ENCODE peak calls at places on chromosomes 5 and 9, in six cellular contexts. One of them, this sample, is unnamed.

GRCh38 chr9:120942186-120943001 is 15.8 kb upstream of the TRAF1 start:
- DNase-seq in LoVo: no peak
- DNase-seq in NCI-H2081 treated with DMSO at 0.1 percent for 48 hours: no peak
- DNase-seq in activated CD4-positive, alpha-beta T cell treated with anti-CD3 and anti-CD28 coated beads for 48 hours: no peak
- DNase-seq in NCI-H1092: no peak
- DNase-seq in ureter: peak
- DNase-seq in this sample: no peak

GRCh38 chr9:121744687-121745395 is 93.4 kb downstream of the DAB2IP start:
- DNase-seq in LoVo: no peak
- DNase-seq in NCI-H2081 treated with DMSO at 0.1 percent for 48 hours: no peak
- DNase-seq in activated CD4-positive, alpha-beta T cell treated with anti-CD3 and anti-CD28 coated beads for 48 hours: no peak
- DNase-seq in NCI-H1092: no peak
- DNase-seq in ureter: no peak
- DNase-seq in this sample: no peak

GRCh38 chr5:154850255-154851062 is at the start of gene FAXDC2:
- DNase-seq in LoVo: no peak
- DNase-seq in NCI-H2081 treated with DMSO at 0.1 percent for 48 hours: no peak
- DNase-seq in activated CD4-positive, alpha-beta T cell treated with anti-CD3 and anti-CD28 coated beads for 48 hours: no peak
- DNase-seq in NCI-H1092: no peak
- DNase-seq in ureter: peak
- DNase-seq in this sample: no peak

GRCh38 chr5:15254607-15255006 is 245.4 kb upstream of the FBXL7 start:
- DNase-seq in LoVo: no peak
- DNase-seq in NCI-H2081 treated with DMSO at 0.1 percent for 48 hours: no peak
- DNase-seq in activated CD4-positive, alpha-beta T cell treated with anti-CD3 and anti-CD28 coated beads for 48 hours: no peak
- DNase-seq in NCI-H1092: no peak
- DNase-seq in ureter: no peak
- DNase-seq in this sample: no peak

GRCh38 chr9:136666364-136667216 is 3.9 kb downstream of the EGFL7 start:
- DNase-seq in LoVo: no peak
- DNase-seq in NCI-H2081 treated with DMSO at 0.1 percent for 48 hours: no peak
- DNase-seq in activated CD4-positive, alpha-beta T cell treated with anti-CD3 and anti-CD28 coated beads for 48 hours: no peak
- DNase-seq in NCI-H1092: no peak
- DNase-seq in ureter: no peak
- DNase-seq in this sample: peak

GRCh38 chr5:180313677-180314076 is 21.8 kb upstream of the MAPK9 start:
- DNase-seq in LoVo: peak
- DNase-seq in NCI-H2081 treated with DMSO at 0.1 percent for 48 hours: no peak
- DNase-seq in activated CD4-positive, alpha-beta T cell treated with anti-CD3 and anti-CD28 coated beads for 48 hours: peak
- DNase-seq in NCI-H1092: peak
- DNase-seq in ureter: no peak
- DNase-seq in this sample: no peak

GRCh38 chr9:3281399-3281798 is 244.4 kb downstream of the RFX3 start:
- DNase-seq in LoVo: no peak
- DNase-seq in NCI-H2081 treated with DMSO at 0.1 percent for 48 hours: no peak
- DNase-seq in activated CD4-positive, alpha-beta T cell treated with anti-CD3 and anti-CD28 coated beads for 48 hours: no peak
- DNase-seq in NCI-H1092: no peak
- DNase-seq in ureter: no peak
- DNase-seq in this sample: no peak

GRCh38 chr5:172707285-172708182 is 63.5 kb downstream of the DUSP1 start:
- DNase-seq in LoVo: peak
- DNase-seq in NCI-H2081 treated with DMSO at 0.1 percent for 48 hours: no peak
- DNase-seq in activated CD4-positive, alpha-beta T cell treated with anti-CD3 and anti-CD28 coated beads for 48 hours: peak
- DNase-seq in NCI-H1092: no peak
- DNase-seq in ureter: no peak
- DNase-seq in this sample: no peak

GRCh38 chr5:40687316-40687715 is 7.6 kb downstream of the PTGER4 start:
- DNase-seq in LoVo: no peak
- DNase-seq in NCI-H2081 treated with DMSO at 0.1 percent for 48 hours: no peak
- DNase-seq in activated CD4-positive, alpha-beta T cell treated with anti-CD3 and anti-CD28 coated beads for 48 hours: peak
- DNase-seq in NCI-H1092: no peak
- DNase-seq in ureter: no peak
- DNase-seq in this sample: no peak

GRCh38 chr5:150163547-150164059 is 3.0 kb upstream of the CDX1 start:
- DNase-seq in LoVo: peak
- DNase-seq in NCI-H2081 treated with DMSO at 0.1 percent for 48 hours: no peak
- DNase-seq in activated CD4-positive, alpha-beta T cell treated with anti-CD3 and anti-CD28 coated beads for 48 hours: no peak
- DNase-seq in NCI-H1092: no peak
- DNase-seq in ureter: no peak
- DNase-seq in this sample: no peak

GRCh38 chr9:29144476-29144875 is 1571.2 kb upstream of the C9orf72 start:
- DNase-seq in LoVo: no peak
- DNase-seq in NCI-H2081 treated with DMSO at 0.1 percent for 48 hours: no peak
- DNase-seq in activated CD4-positive, alpha-beta T cell treated with anti-CD3 and anti-CD28 coated beads for 48 hours: no peak
- DNase-seq in NCI-H1092: no peak
- DNase-seq in ureter: no peak
- DNase-seq in this sample: no peak

GRCh38 chr5:115354246-115354645 is 57.8 kb upstream of the CCDC112 start:
- DNase-seq in LoVo: no peak
- DNase-seq in NCI-H2081 treated with DMSO at 0.1 percent for 48 hours: no peak
- DNase-seq in activated CD4-positive, alpha-beta T cell treated with anti-CD3 and anti-CD28 coated beads for 48 hours: no peak
- DNase-seq in NCI-H1092: no peak
- DNase-seq in ureter: no peak
- DNase-seq in this sample: no peak

GRCh38 chr9:92759990-92760893 is 4.4 kb downstream of the BICD2 start:
- DNase-seq in LoVo: no peak
- DNase-seq in NCI-H2081 treated with DMSO at 0.1 percent for 48 hours: no peak
- DNase-seq in activated CD4-positive, alpha-beta T cell treated with anti-CD3 and anti-CD28 coated beads for 48 hours: no peak
- DNase-seq in NCI-H1092: no peak
- DNase-seq in ureter: peak
- DNase-seq in this sample: no peak

GRCh38 chr9:3244963-3245653 is 280.7 kb downstream of the RFX3 start:
- DNase-seq in LoVo: no peak
- DNase-seq in NCI-H2081 treated with DMSO at 0.1 percent for 48 hours: no peak
- DNase-seq in activated CD4-positive, alpha-beta T cell treated with anti-CD3 and anti-CD28 coated beads for 48 hours: peak
- DNase-seq in NCI-H1092: no peak
- DNase-seq in ureter: no peak
- DNase-seq in this sample: no peak

GRCh38 chr5:1665231-1665630 is 134.4 kb downstream of the MRPL36 start:
- DNase-seq in LoVo: no peak
- DNase-seq in NCI-H2081 treated with DMSO at 0.1 percent for 48 hours: no peak
- DNase-seq in activated CD4-positive, alpha-beta T cell treated with anti-CD3 and anti-CD28 coated beads for 48 hours: no peak
- DNase-seq in NCI-H1092: no peak
- DNase-seq in ureter: no peak
- DNase-seq in this sample: no peak

GRCh38 chr9:22244141-22245011 is 202.2 kb upstream of the DMRTA1 start:
- DNase-seq in LoVo: peak
- DNase-seq in NCI-H2081 treated with DMSO at 0.1 percent for 48 hours: peak
- DNase-seq in activated CD4-positive, alpha-beta T cell treated with anti-CD3 and anti-CD28 coated beads for 48 hours: peak
- DNase-seq in NCI-H1092: peak
- DNase-seq in ureter: no peak
- DNase-seq in this sample: no peak

GRCh38 chr5:132489871-132490483 is 596 bp downstream of the IRF1 start:
- DNase-seq in LoVo: peak
- DNase-seq in NCI-H2081 treated with DMSO at 0.1 percent for 48 hours: no peak
- DNase-seq in activated CD4-positive, alpha-beta T cell treated with anti-CD3 and anti-CD28 coated beads for 48 hours: peak
- DNase-seq in NCI-H1092: no peak
- DNase-seq in ureter: peak
- DNase-seq in this sample: peak

GRCh38 chr5:168407222-168407621 is 79.0 kb upstream of the RARS1 start:
- DNase-seq in LoVo: no peak
- DNase-seq in NCI-H2081 treated with DMSO at 0.1 percent for 48 hours: no peak
- DNase-seq in activated CD4-positive, alpha-beta T cell treated with anti-CD3 and anti-CD28 coated beads for 48 hours: no peak
- DNase-seq in NCI-H1092: no peak
- DNase-seq in ureter: no peak
- DNase-seq in this sample: no peak

GRCh38 chr9:34651876-34652602 is at the start of gene IL11RA:
- DNase-seq in LoVo: peak
- DNase-seq in NCI-H2081 treated with DMSO at 0.1 percent for 48 hours: no peak
- DNase-seq in activated CD4-positive, alpha-beta T cell treated with anti-CD3 and anti-CD28 coated beads for 48 hours: peak
- DNase-seq in NCI-H1092: no peak
- DNase-seq in ureter: peak
- DNase-seq in this sample: peak

GRCh38 chr9:78592866-78593265 is 295.9 kb downstream of the PSAT1 start:
- DNase-seq in LoVo: no peak
- DNase-seq in NCI-H2081 treated with DMSO at 0.1 percent for 48 hours: no peak
- DNase-seq in activated CD4-positive, alpha-beta T cell treated with anti-CD3 and anti-CD28 coated beads for 48 hours: no peak
- DNase-seq in NCI-H1092: no peak
- DNase-seq in ureter: no peak
- DNase-seq in this sample: no peak

GRCh38 chr5:126965061-126965475 is 65.3 kb downstream of the MARCHF3 start:
- DNase-seq in LoVo: peak
- DNase-seq in NCI-H2081 treated with DMSO at 0.1 percent for 48 hours: no peak
- DNase-seq in activated CD4-positive, alpha-beta T cell treated with anti-CD3 and anti-CD28 coated beads for 48 hours: no peak
- DNase-seq in NCI-H1092: no peak
- DNase-seq in ureter: no peak
- DNase-seq in this sample: no peak

GRCh38 chr9:134842321-134842720 is 38.3 kb upstream of the FCN2 start:
- DNase-seq in LoVo: no peak
- DNase-seq in NCI-H2081 treated with DMSO at 0.1 percent for 48 hours: no peak
- DNase-seq in activated CD4-positive, alpha-beta T cell treated with anti-CD3 and anti-CD28 coated beads for 48 hours: no peak
- DNase-seq in NCI-H1092: no peak
- DNase-seq in ureter: no peak
- DNase-seq in this sample: no peak

GRCh38 chr9:137606005-137606601 is 617 bp downstream of the ARRDC1 start:
- DNase-seq in LoVo: no peak
- DNase-seq in NCI-H2081 treated with DMSO at 0.1 percent for 48 hours: no peak
- DNase-seq in activated CD4-positive, alpha-beta T cell treated with anti-CD3 and anti-CD28 coated beads for 48 hours: no peak
- DNase-seq in NCI-H1092: no peak
- DNase-seq in ureter: no peak
- DNase-seq in this sample: peak

GRCh38 chr5:153276151-153276550 is 214.3 kb upstream of the GRIA1 start:
- DNase-seq in LoVo: peak
- DNase-seq in NCI-H2081 treated with DMSO at 0.1 percent for 48 hours: no peak
- DNase-seq in activated CD4-positive, alpha-beta T cell treated with anti-CD3 and anti-CD28 coated beads for 48 hours: peak
- DNase-seq in NCI-H1092: no peak
- DNase-seq in ureter: no peak
- DNase-seq in this sample: no peak

GRCh38 chr9:114117996-114118830 is 19.1 kb upstream of the KIF12 start:
- DNase-seq in LoVo: no peak
- DNase-seq in NCI-H2081 treated with DMSO at 0.1 percent for 48 hours: no peak
- DNase-seq in activated CD4-positive, alpha-beta T cell treated with anti-CD3 and anti-CD28 coated beads for 48 hours: no peak
- DNase-seq in NCI-H1092: peak
- DNase-seq in ureter: no peak
- DNase-seq in this sample: no peak

GRCh38 chr5:10288600-10289213 is 19.0 kb downstream of the CMBL start:
- DNase-seq in LoVo: peak
- DNase-seq in NCI-H2081 treated with DMSO at 0.1 percent for 48 hours: peak
- DNase-seq in activated CD4-positive, alpha-beta T cell treated with anti-CD3 and anti-CD28 coated beads for 48 hours: peak
- DNase-seq in NCI-H1092: peak
- DNase-seq in ureter: peak
- DNase-seq in this sample: no peak

GRCh38 chr5:170154297-170154696 is 48.6 kb downstream of the FOXI1 start:
- DNase-seq in LoVo: no peak
- DNase-seq in NCI-H2081 treated with DMSO at 0.1 percent for 48 hours: no peak
- DNase-seq in activated CD4-positive, alpha-beta T cell treated with anti-CD3 and anti-CD28 coated beads for 48 hours: no peak
- DNase-seq in NCI-H1092: no peak
- DNase-seq in ureter: no peak
- DNase-seq in this sample: no peak

GRCh38 chr5:57804007-57804444 is 321.4 kb upstream of the ACTBL2 start:
- DNase-seq in LoVo: peak
- DNase-seq in NCI-H2081 treated with DMSO at 0.1 percent for 48 hours: no peak
- DNase-seq in activated CD4-positive, alpha-beta T cell treated with anti-CD3 and anti-CD28 coated beads for 48 hours: no peak
- DNase-seq in NCI-H1092: no peak
- DNase-seq in ureter: no peak
- DNase-seq in this sample: no peak

GRCh38 chr5:169547508-169547907 is 36.1 kb upstream of the SPDL1 start:
- DNase-seq in LoVo: no peak
- DNase-seq in NCI-H2081 treated with DMSO at 0.1 percent for 48 hours: no peak
- DNase-seq in activated CD4-positive, alpha-beta T cell treated with anti-CD3 and anti-CD28 coated beads for 48 hours: no peak
- DNase-seq in NCI-H1092: no peak
- DNase-seq in ureter: no peak
- DNase-seq in this sample: no peak

GRCh38 chr5:128254789-128255188 is 171.2 kb downstream of the SLC12A2 start:
- DNase-seq in LoVo: no peak
- DNase-seq in NCI-H2081 treated with DMSO at 0.1 percent for 48 hours: no peak
- DNase-seq in activated CD4-positive, alpha-beta T cell treated with anti-CD3 and anti-CD28 coated beads for 48 hours: no peak
- DNase-seq in NCI-H1092: no peak
- DNase-seq in ureter: no peak
- DNase-seq in this sample: no peak

GRCh38 chr5:157290981-157291711 is 25.2 kb downstream of the CYFIP2 start:
- DNase-seq in LoVo: peak
- DNase-seq in NCI-H2081 treated with DMSO at 0.1 percent for 48 hours: no peak
- DNase-seq in activated CD4-positive, alpha-beta T cell treated with anti-CD3 and anti-CD28 coated beads for 48 hours: peak
- DNase-seq in NCI-H1092: no peak
- DNase-seq in ureter: no peak
- DNase-seq in this sample: no peak

GRCh38 chr9:137960496-137960895 is 82.9 kb downstream of the CACNA1B start:
- DNase-seq in LoVo: no peak
- DNase-seq in NCI-H2081 treated with DMSO at 0.1 percent for 48 hours: no peak
- DNase-seq in activated CD4-positive, alpha-beta T cell treated with anti-CD3 and anti-CD28 coated beads for 48 hours: peak
- DNase-seq in NCI-H1092: no peak
- DNase-seq in ureter: no peak
- DNase-seq in this sample: no peak

GRCh38 chr5:45399041-45399440 is 297.1 kb downstream of the HCN1 start:
- DNase-seq in LoVo: no peak
- DNase-seq in NCI-H2081 treated with DMSO at 0.1 percent for 48 hours: no peak
- DNase-seq in activated CD4-positive, alpha-beta T cell treated with anti-CD3 and anti-CD28 coated beads for 48 hours: no peak
- DNase-seq in NCI-H1092: no peak
- DNase-seq in ureter: no peak
- DNase-seq in this sample: no peak

GRCh38 chr9:7177383-7177782 is 419.6 kb downstream of the KDM4C start:
- DNase-seq in LoVo: no peak
- DNase-seq in NCI-H2081 treated with DMSO at 0.1 percent for 48 hours: no peak
- DNase-seq in activated CD4-positive, alpha-beta T cell treated with anti-CD3 and anti-CD28 coated beads for 48 hours: no peak
- DNase-seq in NCI-H1092: no peak
- DNase-seq in ureter: no peak
- DNase-seq in this sample: no peak

This sample was measured in 8988T.